ENCODE peak calls at places on chromosomes 13 and 19, in nine cellular contexts. K is thoracic aorta, H is fibroblast of villous mesenchyme, T is psoas muscle, C is astrocyte of the spinal cord, P is cardiac fibroblast, Q is left ventricle myocardium inferior, Y is ascending aorta, Z is cardiac muscle cell. S is an unnamed sample.
A peak's percentile ranks its signal among the peaks of the same experiment; 100 is the strongest.

GRCh38 chr13:52713894-52714293 is 25.7 kb downstream of the CNMD start:
- DNase-seq in Z (no peak), P (no peak), H (no peak), T (no peak), K (no peak), Y (peak; percentile 66), C (no peak), Q (peak; percentile 26), S (peak; percentile 61)

GRCh38 chr19:11131471-11131870 is 24.1 kb downstream of the SPC24 start:
- DNase-seq in Z (no peak), H (no peak), P (no peak), Q (no peak), T (no peak), K (no peak), C (no peak), Y (no peak), S (no peak)

GRCh38 chr13:76983676-76984075 is 8.2 kb upstream of the CLN5 start:
- DNase-seq in H (no peak), Z (no peak), P (no peak), Q (no peak), C (no peak), Y (no peak), T (no peak), K (no peak), S (no peak)

GRCh38 chr13:59345316-59345715 is 818.4 kb downstream of the DIAPH3 start:
- DNase-seq in K (no peak), P (peak; percentile 47), Q (peak; percentile 80), T (no peak), C (peak; percentile 11), Z (no peak), Y (no peak), H (no peak), S (peak; percentile 82)

GRCh38 chr13:84430015-84430414 is 547.7 kb upstream of the SLITRK1 start:
- DNase-seq in Q (no peak), Y (no peak), T (no peak), P (peak; percentile 47), H (no peak), Z (no peak), C (peak; percentile 64), K (no peak), S (no peak)

GRCh38 chr19:535017-535835 is 3.7 kb downstream of the CDC34 start:
- DNase-seq in Z (no peak), K (no peak), Y (no peak), Q (no peak), C (no peak), T (peak; percentile 69), P (no peak), H (no peak), S (no peak)

GRCh38 chr19:5059191-5059579 is 90.3 kb downstream of the KDM4B start:
- DNase-seq in C (no peak), P (no peak), T (peak; percentile 53), H (no peak), Q (no peak), Y (no peak), Z (no peak), K (no peak), S (no peak)

GRCh38 chr13:65063753-65064152 is 2166.4 kb downstream of the PCDH9 start:
- DNase-seq in Q (no peak), T (no peak), H (no peak), K (no peak), Z (no peak), C (peak; percentile 73), Y (no peak), P (no peak), S (no peak)

DNA sequence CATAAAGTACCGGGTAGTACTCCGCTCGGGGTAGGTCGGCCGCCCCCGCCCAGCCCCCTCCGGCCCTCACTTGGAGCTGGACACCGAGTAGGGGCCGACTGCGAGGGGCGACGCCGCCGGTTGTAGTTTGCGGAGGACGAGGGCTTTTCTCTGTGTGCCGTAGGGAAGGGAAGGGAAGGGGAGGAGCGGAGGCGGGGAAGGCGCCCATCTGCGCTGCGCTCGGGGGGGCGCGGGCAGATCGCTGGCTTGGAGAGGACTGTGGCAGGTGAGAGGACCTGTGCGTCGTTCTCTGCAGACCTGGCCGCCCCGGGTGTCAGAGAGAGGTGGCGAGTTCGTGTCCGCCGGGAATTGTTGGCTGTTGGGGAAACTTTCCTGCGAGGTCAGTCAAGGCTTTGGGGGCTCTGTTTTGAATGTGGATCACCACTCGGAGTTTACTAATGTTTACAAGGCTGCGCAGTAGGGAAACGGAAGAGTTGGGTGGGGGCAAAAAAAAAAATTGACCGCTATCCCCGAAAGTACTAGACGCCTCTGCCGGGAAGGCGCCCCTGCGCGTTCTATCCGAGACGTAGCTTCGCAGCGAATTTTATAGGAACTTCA is 1.4 kb downstream of the ING1 start:
- DNase-seq in P (peak; percentile 44), H (no peak), Q (peak; percentile 74), C (peak; percentile 47), T (peak; percentile 78), Y (peak; percentile 84), K (no peak), Z (peak; percentile 63), S (peak; percentile 66)
- TF ChIP-seq CTCF in P (no peak), H (no peak), Q (no peak), C (peak; percentile 7), T (no peak), Y (no peak), K (no peak), Z (peak; percentile 13), S (no peak)

GRCh38 chr13:35479223-35479536 is 2.7 kb upstream of the MAB21L1 start:
- DNase-seq in P (no peak), Z (peak; percentile 13), T (no peak), K (no peak), H (no peak), C (no peak), Y (no peak), Q (no peak), S (no peak)

GRCh38 chr13:35478384-35479222 is 2.1 kb upstream of the MAB21L1 start:
- DNase-seq in P (no peak), Z (peak; percentile 43), Y (no peak), K (no peak), T (peak; percentile 38), Q (no peak), C (no peak), H (no peak), S (no peak)

GRCh38 chr13:35474551-35474950 is 1.9 kb downstream of the MAB21L1 start:
- DNase-seq in Z (peak; percentile 29), Y (no peak), H (no peak), P (peak; percentile 15), Q (no peak), C (peak; percentile 13), K (no peak), T (no peak), S (no peak)

GRCh38 chr13:35475131-35475959 is 1.1 kb downstream of the MAB21L1 start:
- DNase-seq in P (peak; percentile 34), Q (no peak), Y (no peak), Z (peak; percentile 39), H (no peak), T (peak; percentile 86), K (no peak), C (peak; percentile 49), S (no peak)

GRCh38 chr13:35475960-35476943 is at the start of gene MAB21L1:
- DNase-seq in Y (no peak), K (no peak), T (peak; percentile 84), C (peak; percentile 62), Q (no peak), Z (peak; percentile 35), H (no peak), P (peak; percentile 21), S (no peak)
- H3K4me3 ChIP-seq in Y (peak within 1 kb of the TSS; percentile 40), K (peak within 1 kb of the TSS; percentile 66), T (peak within 1 kb of the TSS; percentile 70), C (peak within 1 kb of the TSS; percentile 62), Q (peak within 1 kb of the TSS; percentile 68), Z (no peak within 1 kb of the TSS), H (peak within 1 kb of the TSS; percentile 34), P (peak within 1 kb of the TSS; percentile 58), S (peak within 1 kb of the TSS; percentile 52)

GRCh38 chr19:45929247-45929646 is 14.7 kb upstream of the NANOS2 start:
- DNase-seq in C (no peak), P (no peak), T (peak; percentile 10), H (no peak), Z (no peak), K (no peak), Y (no peak), Q (no peak), S (no peak)

GRCh38 chr19:45924891-45925447 is 10.4 kb upstream of the NANOS2 start:
- DNase-seq in T (no peak), Y (no peak), K (no peak), H (no peak), C (no peak), Q (no peak), P (no peak), Z (no peak), S (no peak)

GRCh38 chr19:45931055-45931454 is 16.5 kb upstream of the NANOS2 start:
- DNase-seq in T (peak; percentile 2), K (no peak), Q (no peak), Z (no peak), P (no peak), H (no peak), C (no peak), Y (no peak), S (no peak)

GRCh38 chr19:45922281-45922680 is 7.7 kb upstream of the NANOS2 start:
- DNase-seq in Z (no peak), C (no peak), Q (no peak), Y (no peak), H (no peak), K (no peak), P (no peak), T (peak; percentile 31), S (no peak)

DNA sequence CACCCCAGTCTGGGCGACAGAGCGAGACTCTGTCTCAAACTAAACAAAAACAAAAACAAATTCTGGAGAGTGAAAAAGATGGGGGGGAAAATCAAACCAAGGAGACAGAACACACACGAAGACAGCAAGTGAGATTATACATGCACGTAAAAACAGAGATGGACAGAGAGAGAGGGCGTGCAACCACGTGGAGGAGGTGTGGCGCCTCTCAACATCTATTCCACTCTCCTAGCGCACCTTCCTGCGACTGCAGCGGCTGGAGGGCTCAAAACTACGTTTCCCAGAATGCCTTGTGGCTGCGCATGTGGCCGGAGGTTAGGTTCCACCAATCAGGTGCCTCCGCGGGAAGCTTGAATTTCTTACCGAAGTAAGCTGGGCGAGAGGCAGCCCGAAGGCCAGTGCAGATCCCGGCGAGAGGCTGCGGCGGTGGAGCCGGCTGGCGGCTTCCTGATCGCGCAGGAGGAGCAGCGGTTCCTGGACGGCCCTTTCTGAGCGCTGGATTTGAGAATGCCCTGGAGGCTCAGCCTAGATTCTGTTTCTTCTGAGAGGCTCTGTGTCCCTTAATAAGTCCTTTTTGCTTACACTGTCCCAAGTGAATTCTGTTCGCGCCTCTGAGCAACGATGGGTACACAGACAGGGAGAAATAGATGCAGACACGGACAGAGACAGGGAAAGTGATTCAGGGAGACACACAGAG is 13.1 kb upstream of the NANOS2 start:
- DNase-seq in Z (peak; percentile 95), Y (peak; percentile 91), P (peak; percentile 93), Q (peak; percentile 89), H (peak; percentile 89), K (peak; percentile 70), T (peak; percentile 93), C (peak; percentile 89), S (peak; percentile 83)
- TF ChIP-seq CTCF in Z (no peak), Y (peak; percentile 8), P (no peak), Q (peak; percentile 23), H (no peak), K (no peak), T (no peak), C (no peak), S (no peak)

DNA sequence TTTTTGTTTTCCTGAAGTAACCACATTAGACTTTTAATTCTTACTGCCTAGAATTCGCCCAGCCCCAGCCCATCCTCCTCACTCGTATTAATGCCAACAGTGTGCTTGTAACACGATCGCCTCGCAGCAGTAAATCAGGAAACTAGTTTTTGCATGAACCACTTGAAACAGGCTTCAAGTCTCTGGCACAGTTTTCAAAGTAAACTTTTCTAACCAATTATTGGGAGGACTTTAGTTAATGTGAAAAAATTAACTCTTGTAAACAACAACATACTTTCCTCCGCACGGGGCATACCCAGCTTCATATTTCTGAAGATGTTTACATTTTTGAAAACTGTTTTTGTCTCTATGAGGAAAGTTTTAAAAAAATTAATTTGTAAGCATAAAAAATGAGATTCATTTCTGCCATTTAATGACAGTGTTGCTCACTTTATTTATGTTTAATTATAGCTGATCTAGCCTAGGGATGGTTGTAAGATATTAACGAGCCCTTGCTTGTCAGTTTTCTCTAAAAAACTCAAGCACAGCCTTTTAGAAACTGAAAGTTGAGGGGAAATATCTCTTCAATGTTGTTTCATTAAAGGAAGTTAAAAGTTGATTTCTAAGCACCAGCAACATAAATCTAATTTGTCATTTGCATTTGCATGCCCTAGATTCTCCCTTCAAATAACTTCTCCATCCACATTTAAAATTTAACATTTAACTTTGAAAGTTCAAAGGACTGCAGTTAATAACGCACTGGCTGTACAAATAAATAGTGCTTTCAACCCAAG is 39.4 kb downstream of the TNFRSF19 start:
- DNase-seq in Y (no peak), H (peak; percentile 81), Z (no peak), T (no peak), P (peak; percentile 62), Q (no peak), K (no peak), C (peak; percentile 86), S (no peak)
- H3K4me3 ChIP-seq in Y (no peak overlapping the region), H (no peak overlapping the region), Z (no peak overlapping the region), T (peak overlapping the region; percentile 29), P (no peak overlapping the region), Q (peak overlapping the region; percentile 34), K (peak overlapping the region; percentile 48), C (no peak overlapping the region), S (peak overlapping the region; percentile 10)